ENCODE peak calls at places on chromosomes 1 and 21, in five cellular contexts. One of them, this sample, is unnamed.

GRCh38 chr1:12505176-12505575 is 112.8 kb downstream of the DHRS3 start:
- DNase-seq in GM04503: no peak
- DNase-seq in fibroblast of mammary gland: no peak
- DNase-seq in GM19239: no peak
- DNase-seq in H54: no peak
- DNase-seq in this sample: no peak

GRCh38 chr1:29753771-29754607 is 517.7 kb downstream of the PTPRU start:
- DNase-seq in GM04503: no peak
- DNase-seq in fibroblast of mammary gland: no peak
- DNase-seq in GM19239: no peak
- DNase-seq in H54: no peak
- DNase-seq in this sample: no peak

GRCh38 chr1:2204384-2205190 is 10.0 kb upstream of the FAAP20 start:
- DNase-seq in GM04503: no peak
- DNase-seq in fibroblast of mammary gland: peak
- DNase-seq in GM19239: no peak
- DNase-seq in H54: peak
- DNase-seq in this sample: peak

GRCh38 chr1:204320413-204320812 is 39.3 kb downstream of the PLEKHA6 start:
- DNase-seq in GM04503: peak
- DNase-seq in fibroblast of mammary gland: peak
- DNase-seq in GM19239: no peak
- DNase-seq in H54: peak
- DNase-seq in this sample: no peak

GRCh38 chr1:100793661-100794060 is 74.1 kb downstream of the VCAM1 start:
- DNase-seq in GM04503: no peak
- DNase-seq in fibroblast of mammary gland: no peak
- DNase-seq in GM19239: no peak
- DNase-seq in H54: no peak
- DNase-seq in this sample: no peak

GRCh38 chr21:45921917-45922316 is 59.7 kb upstream of the COL6A1 start:
- DNase-seq in GM04503: no peak
- DNase-seq in fibroblast of mammary gland: no peak
- DNase-seq in GM19239: no peak
- DNase-seq in H54: no peak
- DNase-seq in this sample: no peak

GRCh38 chr1:212621830-212622315 is 13.3 kb downstream of the ATF3 start:
- DNase-seq in GM04503: no peak
- DNase-seq in fibroblast of mammary gland: no peak
- DNase-seq in GM19239: no peak
- DNase-seq in H54: no peak
- DNase-seq in this sample: no peak

GRCh38 chr1:17485280-17485679 is 45.8 kb upstream of the RCC2 start:
- DNase-seq in GM04503: no peak
- DNase-seq in fibroblast of mammary gland: peak
- DNase-seq in GM19239: no peak
- DNase-seq in H54: no peak
- DNase-seq in this sample: no peak

GRCh38 chr1:31831397-31832378 is 15.9 kb upstream of the SPOCD1 start:
- DNase-seq in GM04503: peak
- DNase-seq in fibroblast of mammary gland: peak
- DNase-seq in GM19239: no peak
- DNase-seq in H54: no peak
- DNase-seq in this sample: no peak

GRCh38 chr1:16091296-16091695 is 17.8 kb upstream of the FAM131C start:
- DNase-seq in GM04503: no peak
- DNase-seq in fibroblast of mammary gland: no peak
- DNase-seq in GM19239: no peak
- DNase-seq in H54: no peak
- DNase-seq in this sample: no peak

GRCh38 chr1:234866007-234866866 is 256.3 kb upstream of the IRF2BP2 start:
- DNase-seq in GM04503: peak
- DNase-seq in fibroblast of mammary gland: peak
- DNase-seq in GM19239: no peak
- DNase-seq in H54: peak
- DNase-seq in this sample: no peak

GRCh38 chr21:28872218-28872617 is 120.5 kb downstream of the LTN1 start:
- DNase-seq in GM04503: no peak
- DNase-seq in fibroblast of mammary gland: peak
- DNase-seq in GM19239: no peak
- DNase-seq in H54: no peak
- DNase-seq in this sample: no peak

GRCh38 chr21:42480736-42481135 is 15.3 kb downstream of the RSPH1 start:
- DNase-seq in GM04503: no peak
- DNase-seq in fibroblast of mammary gland: no peak
- DNase-seq in GM19239: no peak
- DNase-seq in H54: no peak
- DNase-seq in this sample: no peak

GRCh38 chr1:47388548-47389238 is 27.4 kb upstream of the FOXE3 start:
- DNase-seq in GM04503: no peak
- DNase-seq in fibroblast of mammary gland: peak
- DNase-seq in GM19239: peak
- DNase-seq in H54: peak
- DNase-seq in this sample: peak

GRCh38 chr1:87684194-87684593 is 355.5 kb downstream of the LMO4 start:
- DNase-seq in GM04503: no peak
- DNase-seq in fibroblast of mammary gland: peak
- DNase-seq in GM19239: no peak
- DNase-seq in H54: no peak
- DNase-seq in this sample: no peak

GRCh38 chr1:228307218-228308023 is 99.2 kb downstream of the TRIM11 start:
- DNase-seq in GM04503: no peak
- DNase-seq in fibroblast of mammary gland: no peak
- DNase-seq in GM19239: no peak
- DNase-seq in H54: no peak
- DNase-seq in this sample: no peak

GRCh38 chr1:111236806-111237205 is 9.3 kb downstream of the CHI3L2 start:
- DNase-seq in GM04503: no peak
- DNase-seq in fibroblast of mammary gland: no peak
- DNase-seq in GM19239: no peak
- DNase-seq in H54: no peak
- DNase-seq in this sample: no peak

GRCh38 chr1:109091196-109092193 is 931 bp downstream of the TMEM167B start:
- DNase-seq in GM04503: no peak
- DNase-seq in fibroblast of mammary gland: peak
- DNase-seq in GM19239: no peak
- DNase-seq in H54: no peak
- DNase-seq in this sample: no peak

GRCh38 chr1:165225650-165226049 is 130.9 kb downstream of the LMX1A start:
- DNase-seq in GM04503: no peak
- DNase-seq in fibroblast of mammary gland: no peak
- DNase-seq in GM19239: no peak
- DNase-seq in H54: no peak
- DNase-seq in this sample: no peak

GRCh38 chr1:54125671-54126070 is 27.1 kb downstream of the CDCP2 start:
- DNase-seq in GM04503: no peak
- DNase-seq in fibroblast of mammary gland: no peak
- DNase-seq in GM19239: no peak
- DNase-seq in H54: no peak
- DNase-seq in this sample: no peak

GRCh38 chr1:21503706-21504377 is 5.4 kb upstream of the ALPL start:
- DNase-seq in GM04503: no peak
- DNase-seq in fibroblast of mammary gland: no peak
- DNase-seq in GM19239: no peak
- DNase-seq in H54: no peak
- DNase-seq in this sample: no peak

GRCh38 chr1:202941372-202941771 is 14.3 kb upstream of the KLHL12 start:
- DNase-seq in GM04503: no peak
- DNase-seq in fibroblast of mammary gland: no peak
- DNase-seq in GM19239: no peak
- DNase-seq in H54: no peak
- DNase-seq in this sample: no peak

GRCh38 chr1:3924871-3925655 is 25.0 kb upstream of the C1orf174 start:
- DNase-seq in GM04503: no peak
- DNase-seq in fibroblast of mammary gland: peak
- DNase-seq in GM19239: no peak
- DNase-seq in H54: no peak
- DNase-seq in this sample: no peak

GRCh38 chr21:22019766-22020165 is 1021.6 kb downstream of the NCAM2 start:
- DNase-seq in GM04503: no peak
- DNase-seq in fibroblast of mammary gland: no peak
- DNase-seq in GM19239: no peak
- DNase-seq in H54: no peak
- DNase-seq in this sample: no peak

GRCh38 chr1:14706656-14707055 is 108.2 kb downstream of the KAZN start:
- DNase-seq in GM04503: no peak
- DNase-seq in fibroblast of mammary gland: no peak
- DNase-seq in GM19239: no peak
- DNase-seq in H54: no peak
- DNase-seq in this sample: no peak

GRCh38 chr1:183881387-183882084 is 76.6 kb downstream of the RGL1 start:
- DNase-seq in GM04503: no peak
- DNase-seq in fibroblast of mammary gland: peak
- DNase-seq in GM19239: no peak
- DNase-seq in H54: peak
- DNase-seq in this sample: no peak

GRCh38 chr1:200454425-200454824 is 44.6 kb upstream of the ZNF281 start:
- DNase-seq in GM04503: no peak
- DNase-seq in fibroblast of mammary gland: no peak
- DNase-seq in GM19239: no peak
- DNase-seq in H54: no peak
- DNase-seq in this sample: no peak

GRCh38 chr1:234933475-234933874 is 195.2 kb downstream of the TOMM20 start:
- DNase-seq in GM04503: no peak
- DNase-seq in fibroblast of mammary gland: peak
- DNase-seq in GM19239: no peak
- DNase-seq in H54: peak
- DNase-seq in this sample: peak

GRCh38 chr1:112544753-112545152 is 36.0 kb downstream of the WNT2B start:
- DNase-seq in GM04503: peak
- DNase-seq in fibroblast of mammary gland: peak
- DNase-seq in GM19239: no peak
- DNase-seq in H54: no peak
- DNase-seq in this sample: no peak

GRCh38 chr1:199272690-199273089 is 633.9 kb downstream of the PTPRC start:
- DNase-seq in GM04503: peak
- DNase-seq in fibroblast of mammary gland: peak
- DNase-seq in GM19239: no peak
- DNase-seq in H54: peak
- DNase-seq in this sample: peak

GRCh38 chr1:241837901-241838300 is 10.1 kb upstream of the EXO1 start:
- DNase-seq in GM04503: no peak
- DNase-seq in fibroblast of mammary gland: peak
- DNase-seq in GM19239: no peak
- DNase-seq in H54: no peak
- DNase-seq in this sample: no peak

GRCh38 chr21:34690041-34690792 is 21.4 kb downstream of the CLIC6 start:
- DNase-seq in GM04503: no peak
- DNase-seq in fibroblast of mammary gland: no peak
- DNase-seq in GM19239: no peak
- DNase-seq in H54: no peak
- DNase-seq in this sample: no peak

GRCh38 chr1:86499987-86500593 is 31.4 kb downstream of the CLCA1 start:
- DNase-seq in GM04503: no peak
- DNase-seq in fibroblast of mammary gland: peak
- DNase-seq in GM19239: no peak
- DNase-seq in H54: no peak
- DNase-seq in this sample: peak

GRCh38 chr1:998905-999796 is 746 bp downstream of the HES4 start:
- DNase-seq in GM04503: no peak
- DNase-seq in fibroblast of mammary gland: peak
- DNase-seq in GM19239: no peak
- DNase-seq in H54: no peak
- DNase-seq in this sample: peak

GRCh38 chr1:8423702-8424538 is 106.0 kb downstream of the SLC45A1 start:
- DNase-seq in GM04503: no peak
- DNase-seq in fibroblast of mammary gland: peak
- DNase-seq in GM19239: no peak
- DNase-seq in H54: peak
- DNase-seq in this sample: peak

GRCh38 chr1:154839691-154840090 is 30.4 kb downstream of the KCNN3 start:
- DNase-seq in GM04503: no peak
- DNase-seq in fibroblast of mammary gland: no peak
- DNase-seq in GM19239: no peak
- DNase-seq in H54: no peak
- DNase-seq in this sample: no peak

GRCh38 chr1:182163821-182164223 is 102.3 kb upstream of the ZNF648 start:
- DNase-seq in GM04503: no peak
- DNase-seq in fibroblast of mammary gland: peak
- DNase-seq in GM19239: no peak
- DNase-seq in H54: no peak
- DNase-seq in this sample: no peak

GRCh38 chr1:15923241-15923640 is 52.7 kb downstream of the ZBTB17 start:
- DNase-seq in GM04503: no peak
- DNase-seq in fibroblast of mammary gland: peak
- DNase-seq in GM19239: no peak
- DNase-seq in H54: no peak
- DNase-seq in this sample: no peak

This sample was measured in GM20000.